ENCODE peak calls at places on chromosome 21, in five cellular contexts. W is A549, M is K562, D is HepG2, V is GM12878. G is an unnamed sample.

GRCh38 chr21:43591468-43592050 is 67.7 kb downstream of the HSF2BP start:
- DNase-seq in W (no peak), M (no peak), V (no peak), D (peak; percentile 93), G (no peak)

GRCh38 chr21:32930673-32931072 is 95.1 kb upstream of the OLIG2 start:
- DNase-seq in W (no peak), M (no peak), V (no peak), D (no peak), G (no peak)

GRCh38 chr21:32772281-32773047 is 909 bp upstream of the PAXBP1 start:
- DNase-seq in M (peak; percentile 56), V (peak; percentile 9), D (no peak), W (peak; percentile 19), G (no peak)

GRCh38 chr21:44723177-44724131 is 12.1 kb upstream of the TSPEAR start:
- DNase-seq in W (no peak), M (no peak), D (no peak), V (no peak), G (no peak)

GRCh38 chr21:41411449-41412089 is 14.5 kb upstream of the MX1 start:
- DNase-seq in W (no peak), V (peak; percentile 40), D (peak; percentile 9), M (no peak), G (no peak)

GRCh38 chr21:16154961-16155360 is 425.2 kb downstream of the USP25 start:
- DNase-seq in V (no peak), W (no peak), D (no peak), M (no peak), G (no peak)

GRCh38 chr21:42988234-42988965 is 14.0 kb downstream of the PKNOX1 start:
- DNase-seq in M (no peak), W (no peak), V (no peak), D (no peak), G (no peak)

GRCh38 chr21:36437745-36438128 is 42.2 kb downstream of the CLDN14 start:
- DNase-seq in V (no peak), D (no peak), M (peak; percentile 17), W (no peak), G (no peak)

GRCh38 chr21:33852495-33852894 is 63.1 kb downstream of the ATP5PO start:
- DNase-seq in V (no peak), W (no peak), D (no peak), M (no peak), G (no peak)

GRCh38 chr21:42829417-42829816 is 49.9 kb downstream of the WDR4 start:
- DNase-seq in D (no peak), V (no peak), W (no peak), M (no peak), G (no peak)

GRCh38 chr21:16291296-16291695 is 561.5 kb downstream of the USP25 start:
- DNase-seq in W (no peak), M (no peak), V (no peak), D (no peak), G (no peak)

GRCh38 chr21:43349644-43350043 is 77.3 kb downstream of the SIK1 start:
- DNase-seq in M (no peak), V (no peak), W (no peak), D (no peak), G (no peak)

GRCh38 chr21:39022901-39023693 is 160.2 kb downstream of the PSMG1 start:
- DNase-seq in W (no peak), D (peak; percentile 37), V (no peak), M (no peak), G (no peak)

GRCh38 chr21:32411366-32412161 is 942 bp upstream of the EVA1C start:
- DNase-seq in W (no peak), D (no peak), M (peak; percentile 58), V (no peak), G (peak; percentile 51)

GRCh38 chr21:31901342-31901741 is 28.5 kb downstream of the HUNK start:
- DNase-seq in M (no peak), V (no peak), W (no peak), D (no peak), G (no peak)

GRCh38 chr21:32529679-32530078 is 55.6 kb downstream of the TCP10L start:
- DNase-seq in D (no peak), M (no peak), V (no peak), W (no peak), G (no peak)

GRCh38 chr21:42317826-42318746 is 2.9 kb upstream of the TFF3 start:
- DNase-seq in V (no peak), W (no peak), M (no peak), D (no peak), G (no peak)

GRCh38 chr21:33940846-33941245 is 25.2 kb upstream of the ATP5PO start:
- DNase-seq in D (no peak), M (no peak), V (no peak), W (no peak), G (no peak)

GRCh38 chr21:35102488-35103407 is 53.6 kb upstream of the RUNX1 start:
- DNase-seq in M (peak; percentile 39), D (peak; percentile 48), W (no peak), V (no peak), G (no peak)

GRCh38 chr21:45950740-45951515 is 30.6 kb upstream of the COL6A1 start:
- DNase-seq in W (no peak), D (no peak), M (no peak), V (no peak), G (no peak)
- TF ChIP-seq ESRRA in W (no peak), D (no peak), M (no peak), V (no peak), G (no peak)

DNA sequence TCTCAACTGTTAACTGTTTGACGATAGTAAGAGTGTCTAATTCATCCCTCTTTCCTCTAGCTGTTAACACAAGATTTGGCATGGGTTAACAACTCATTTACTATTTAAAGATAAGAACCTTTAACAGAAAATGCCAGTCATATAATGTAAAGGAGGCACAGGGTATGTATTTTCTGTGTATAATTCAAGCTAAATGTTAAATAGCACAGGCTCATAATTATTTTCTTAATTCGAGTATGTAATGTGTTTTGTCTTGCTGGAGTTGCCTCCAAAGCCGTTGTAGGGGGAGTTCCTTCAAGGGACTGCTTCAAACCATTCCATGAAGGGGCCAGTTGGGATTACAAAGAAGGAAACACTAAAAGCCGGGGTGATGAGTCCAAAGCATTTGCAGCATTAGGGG is 111.5 kb downstream of the NCAM2 start:
- DNase-seq in D (no peak), V (no peak), W (no peak), M (no peak), G (no peak)
- TF ChIP-seq USF2 in D (no peak), V (no peak), W (no peak), M (no peak), G (no peak)

GRCh38 chr21:26506951-26507350 is 66.1 kb downstream of the CYYR1 start:
- DNase-seq in D (no peak), M (no peak), W (no peak), V (no peak), G (no peak)
- TF ChIP-seq ESRRA in D (no peak), M (no peak), W (no peak), V (no peak), G (no peak)

GRCh38 chr21:25916226-25916625 is 181.5 kb downstream of the GABPA start:
- DNase-seq in M (no peak), W (no peak), V (no peak), D (no peak), G (no peak)

GRCh38 chr21:25911730-25912401 is 177.1 kb downstream of the GABPA start:
- DNase-seq in D (no peak), M (no peak), V (no peak), W (no peak), G (no peak)

GRCh38 chr21:25910809-25911208 is 176.0 kb downstream of the GABPA start:
- DNase-seq in M (no peak), W (no peak), D (no peak), V (no peak), G (no peak)

GRCh38 chr21:25912402-25912746 is 177.6 kb downstream of the GABPA start:
- DNase-seq in V (no peak), D (no peak), W (no peak), M (no peak), G (no peak)

GRCh38 chr21:25913488-25913887 is 178.7 kb downstream of the GABPA start:
- DNase-seq in D (no peak), V (no peak), M (no peak), W (no peak), G (no peak)
- TF ChIP-seq USF2 in D (no peak), V (no peak), M (no peak), W (no peak), G (no peak)

GRCh38 chr21:24509131-24509530 is 1098.2 kb downstream of the MRPL39 start:
- DNase-seq in M (no peak), W (no peak), V (no peak), D (no peak), G (no peak)

DNA sequence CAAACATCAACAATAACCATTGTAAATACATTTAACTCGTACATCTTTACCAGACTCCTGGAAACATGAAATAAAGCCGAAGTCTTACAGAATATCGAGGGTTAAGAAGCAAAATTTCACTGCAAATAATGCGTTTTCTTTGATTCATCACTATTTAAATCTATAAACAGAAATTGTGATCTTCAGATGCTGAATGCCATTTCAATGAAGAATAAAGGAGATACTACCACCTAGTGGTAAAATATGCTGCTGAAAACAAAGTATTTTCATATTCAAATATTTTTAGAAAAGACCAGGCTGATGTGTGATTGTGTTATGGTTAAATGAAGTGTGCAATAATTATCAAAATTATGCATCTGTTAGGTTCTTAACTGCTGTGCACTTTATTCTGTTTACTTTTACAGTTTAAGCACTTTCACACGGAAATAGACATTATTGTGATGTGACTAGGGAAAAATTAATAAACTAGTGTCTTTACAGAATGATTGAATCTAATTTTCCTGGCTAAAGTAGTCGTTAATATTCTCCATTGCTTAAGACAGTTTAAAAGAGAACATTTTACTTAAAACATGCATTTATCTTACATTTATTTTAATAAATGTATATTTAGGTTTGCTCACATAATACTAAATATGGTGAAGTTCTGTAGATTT is 1093.1 kb downstream of the MRPL39 start:
- DNase-seq in M (no peak), V (no peak), W (no peak), D (no peak), G (no peak)
- TF ChIP-seq ESRRA in M (no peak), V (no peak), W (no peak), D (no peak), G (no peak)

DNA sequence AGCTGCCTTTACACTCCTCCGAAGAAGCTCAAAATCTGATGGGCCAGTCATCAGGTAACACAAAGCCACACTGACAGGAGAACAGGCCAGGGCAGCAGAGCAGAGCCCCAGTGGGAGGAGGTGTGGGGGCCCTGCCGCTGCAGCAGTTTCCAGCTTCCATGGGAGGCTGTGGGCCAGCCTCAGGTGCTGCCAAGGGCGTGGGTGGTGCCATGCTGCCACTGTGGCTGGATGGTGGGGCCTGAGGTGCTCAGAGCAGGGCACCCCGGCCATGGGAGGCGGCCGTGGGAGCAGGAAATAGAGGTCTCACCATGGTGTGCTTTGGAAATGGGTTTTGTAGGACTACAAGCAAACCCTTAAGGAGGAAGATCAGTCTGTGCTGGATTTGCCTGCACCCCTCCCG is 50.8 kb upstream of the COL6A1 start:
- DNase-seq in V (no peak), D (no peak), M (no peak), W (no peak), G (no peak)
- TF ChIP-seq USF2 in V (no peak), D (no peak), M (no peak), W (no peak), G (no peak)

DNA sequence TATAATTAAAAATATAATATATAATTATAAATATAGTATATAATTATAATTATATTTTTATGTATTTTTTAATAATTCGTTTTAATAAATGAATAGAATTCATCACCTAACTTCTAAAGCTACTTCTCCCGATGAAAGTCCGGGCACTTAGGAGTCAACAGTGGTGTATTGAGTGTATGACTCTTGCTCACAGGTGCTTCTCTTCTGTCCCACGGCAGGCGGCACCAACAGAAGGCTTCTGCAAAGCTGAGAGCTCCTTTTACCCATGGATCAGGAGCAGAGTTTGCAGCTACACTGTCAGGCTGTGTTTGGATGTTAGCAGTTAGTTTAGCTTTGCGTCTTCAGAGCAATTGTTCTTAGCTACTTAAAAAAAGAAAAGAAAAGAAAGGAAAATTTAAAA is 122.4 kb downstream of the LIPI start:
- DNase-seq in V (no peak), W (no peak), D (no peak), M (no peak), G (no peak)
- TF ChIP-seq ESRRA in V (no peak), W (no peak), D (no peak), M (no peak), G (no peak)